ENCODE peak calls at places on chromosomes 13 and 19, in eight cellular contexts. V, A, D, Z, I, R, E and B are unnamed samples.

GRCh38 chr13:102598061-102598460 is 1.3 kb downstream of the TPP2 start:
- DNase-seq in V (no peak), A (no peak), D (no peak), Z (no peak), I (no peak), R (no peak), E (no peak), B (no peak)

GRCh38 chr13:112435973-112436372 is 59.8 kb downstream of the SPACA7 start:
- DNase-seq in V (no peak), A (no peak), D (no peak), Z (no peak), I (no peak), R (no peak), E (no peak), B (no peak)

GRCh38 chr13:66312312-66313087 is 917.6 kb downstream of the PCDH9 start:
- DNase-seq in V (peak; percentile 62), A (peak; percentile 4), D (peak; percentile 61), Z (peak; percentile 16), I (peak; percentile 27), R (no peak), E (peak; percentile 35), B (no peak)

GRCh38 chr13:23268441-23268840 is 87.7 kb downstream of the SGCG start:
- DNase-seq in V (no peak), A (no peak), D (no peak), Z (no peak), I (no peak), R (no peak), E (no peak), B (no peak)

GRCh38 chr13:102580552-102581169 is 16.1 kb upstream of the TPP2 start:
- DNase-seq in V (peak; percentile 64), A (peak; percentile 50), D (peak; percentile 55), Z (peak; percentile 82), I (peak; percentile 45), R (peak; percentile 65), E (peak; percentile 72), B (no peak)

GRCh38 chr19:23799321-23799720 is 40.6 kb upstream of the ZNF681 start:
- DNase-seq in V (no peak), A (no peak), D (no peak), Z (no peak), I (no peak), R (no peak), E (no peak), B (no peak)

GRCh38 chr13:108214511-108215383 is 589 bp downstream of the LIG4 start:
- DNase-seq in V (no peak), A (no peak), D (peak; percentile 19), Z (peak; percentile 45), I (no peak), R (no peak), E (no peak), B (no peak)

GRCh38 chr19:49593233-49594113 is 2.5 kb downstream of the PRR12 start:
- DNase-seq in V (peak; percentile 77), A (peak; percentile 66), D (peak; percentile 98), Z (peak; percentile 95), I (peak; percentile 41), R (peak; percentile 87), E (peak; percentile 93), B (peak; percentile 95)

GRCh38 chr13:31200636-31200970 is 828 bp downstream of the B3GLCT start:
- DNase-seq in V (no peak), A (no peak), D (peak; percentile 54), Z (peak; percentile 75), I (no peak), R (no peak), E (no peak), B (peak; percentile 46)

GRCh38 chr19:49057636-49058234 is at the start of gene CGB7:
- DNase-seq in V (no peak), A (no peak), D (peak; percentile 89), Z (peak; percentile 78), I (no peak), R (no peak), E (peak; percentile 54), B (peak; percentile 87)

GRCh38 chr19:50553134-50553703 is 15.0 kb downstream of the LRRC4B start:
- DNase-seq in V (no peak), A (no peak), D (no peak), Z (no peak), I (no peak), R (no peak), E (no peak), B (no peak)

GRCh38 chr13:44470623-44471562 is 97.3 kb downstream of the SERP2 start:
- DNase-seq in V (peak; percentile 15), A (no peak), D (no peak), Z (peak; percentile 41), I (no peak), R (no peak), E (no peak), B (no peak)

GRCh38 chr13:75946746-75947397 is 310.7 kb downstream of the LMO7 start:
- DNase-seq in V (no peak), A (no peak), D (no peak), Z (no peak), I (no peak), R (no peak), E (no peak), B (no peak)

GRCh38 chr13:103517066-103517767 is 451.0 kb upstream of the SLC10A2 start:
- DNase-seq in V (no peak), A (no peak), D (no peak), Z (peak; percentile 26), I (no peak), R (no peak), E (no peak), B (no peak)

GRCh38 chr19:13036366-13036976 is 41.2 kb downstream of the NFIX start:
- DNase-seq in V (no peak), A (no peak), D (peak; percentile 79), Z (peak; percentile 68), I (no peak), R (peak; percentile 84), E (no peak), B (peak; percentile 62)

GRCh38 chr13:84609716-84610115 is 727.4 kb upstream of the SLITRK1 start:
- DNase-seq in V (no peak), A (peak; percentile 10), D (no peak), Z (peak; percentile 5), I (peak; percentile 11), R (no peak), E (no peak), B (no peak)

GRCh38 chr19:51803965-51804364 is 9.0 kb downstream of the FPR3 start:
- DNase-seq in V (no peak), A (no peak), D (no peak), Z (no peak), I (no peak), R (no peak), E (no peak), B (no peak)

GRCh38 chr13:44300895-44301638 is 72.6 kb upstream of the SERP2 start:
- DNase-seq in V (no peak), A (no peak), D (no peak), Z (no peak), I (no peak), R (peak; percentile 70), E (no peak), B (peak; percentile 52)

GRCh38 chr13:95153647-95154405 is 147.4 kb downstream of the ABCC4 start:
- DNase-seq in V (peak; percentile 6), A (no peak), D (no peak), Z (no peak), I (no peak), R (no peak), E (no peak), B (no peak)

GRCh38 chr19:1312732-1313694 is 27.3 kb downstream of the EFNA2 start:
- DNase-seq in V (peak; percentile 37), A (peak; percentile 16), D (peak; percentile 61), Z (peak; percentile 58), I (no peak), R (peak; percentile 51), E (no peak), B (peak; percentile 72)

GRCh38 chr13:86002921-86003488 is 203.8 kb upstream of the SLITRK6 start:
- DNase-seq in V (no peak), A (no peak), D (no peak), Z (no peak), I (no peak), R (no peak), E (no peak), B (no peak)

GRCh38 chr13:73339086-73339485 is 280.3 kb downstream of the KLF5 start:
- DNase-seq in V (no peak), A (no peak), D (no peak), Z (no peak), I (no peak), R (no peak), E (no peak), B (no peak)

GRCh38 chr13:73340069-73340468 is 281.3 kb downstream of the KLF5 start:
- DNase-seq in V (no peak), A (no peak), D (no peak), Z (no peak), I (no peak), R (no peak), E (no peak), B (no peak)

GRCh38 chr13:73337511-73337910 is 278.7 kb downstream of the KLF5 start:
- DNase-seq in V (no peak), A (no peak), D (no peak), Z (no peak), I (no peak), R (no peak), E (no peak), B (no peak)

GRCh38 chr13:73338389-73338788 is 279.6 kb downstream of the KLF5 start:
- DNase-seq in V (no peak), A (no peak), D (no peak), Z (no peak), I (no peak), R (no peak), E (no peak), B (no peak)

DNA sequence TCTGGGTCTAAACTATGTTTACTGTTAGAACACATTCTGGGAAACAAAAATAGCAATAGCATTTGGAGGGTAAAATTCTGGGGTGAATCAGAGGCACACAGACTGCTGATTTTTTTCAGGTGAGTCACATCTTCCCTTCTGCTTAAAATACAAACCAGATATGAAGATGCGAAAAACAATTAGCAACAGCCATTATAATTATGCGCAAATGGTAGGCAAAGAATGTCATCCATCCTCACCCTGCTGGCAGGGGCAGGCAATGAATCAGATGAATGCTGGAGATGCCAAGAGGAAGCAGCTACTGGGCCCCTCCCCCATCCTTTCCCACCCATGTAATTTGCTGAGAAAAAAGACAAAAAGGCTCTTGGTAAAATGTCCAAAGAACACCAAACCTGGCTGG is 282.9 kb downstream of the KLF5 start:
- DNase-seq in V (peak; percentile 27), A (no peak), D (no peak), Z (no peak), I (peak; percentile 10), R (no peak), E (no peak), B (no peak)
- TF ChIP-seq CTCF in V (no peak), A (no peak), D (no peak), Z (no peak), I (peak; percentile 19), R (no peak), E (no peak), B (no peak)

GRCh38 chr19:7679017-7679720 is 1.5 kb upstream of the TRAPPC5 start:
- DNase-seq in V (no peak), A (no peak), D (no peak), Z (no peak), I (no peak), R (no peak), E (no peak), B (peak; percentile 23)
- TF ChIP-seq CTCF in V (no peak), A (no peak), D (no peak), Z (no peak), I (no peak), R (peak; percentile 23), E (no peak), B (no peak)

GRCh38 chr19:4164262-4164661 is 10.8 kb downstream of the CREB3L3 start:
- DNase-seq in V (no peak), A (no peak), D (no peak), Z (no peak), I (no peak), R (no peak), E (no peak), B (no peak)
- TF ChIP-seq CTCF in V (no peak), A (no peak), D (no peak), Z (no peak), I (no peak), R (no peak), E (no peak), B (no peak)

GRCh38 chr19:46347572-46347883 is 641 bp downstream of the PPP5C start:
- DNase-seq in V (no peak), A (no peak), D (no peak), Z (no peak), I (no peak), R (no peak), E (no peak), B (no peak)
- TF ChIP-seq CTCF in V (no peak), A (no peak), D (no peak), Z (no peak), I (no peak), R (peak; percentile 67), E (no peak), B (no peak)